ENCODE peak calls at places on chromosomes 1 and 21, in seven cellular contexts. O is upper lobe of right lung, W is keratinocyte, X is RWPE1, Y is pancreas, P is IMR-90, I is Peyer's patch. E is an unnamed sample.
A peak's percentile ranks its signal among the peaks of the same experiment; 100 is the strongest.

GRCh38 chr1:39266269-39266668 is 61.8 kb downstream of the MACF1 start:
- DNase-seq in O (no peak), W (no peak), X (no peak), Y (no peak), P (no peak), I (no peak), E (no peak)

GRCh38 chr1:218304281-218305039 is 19.4 kb downstream of the RRP15 start:
- DNase-seq in O (no peak), W (no peak), X (no peak), Y (no peak), P (peak; percentile 47), I (no peak), E (no peak)

GRCh38 chr21:41598561-41599511 is 90.9 kb upstream of the TMPRSS2 start:
- DNase-seq in O (peak; percentile 80), W (no peak), X (no peak), Y (no peak), P (no peak), I (peak; percentile 36), E (peak; percentile 10)

GRCh38 chr1:222009105-222009730 is 267.3 kb upstream of the DUSP10 start:
- DNase-seq in O (no peak), W (no peak), X (peak; percentile 60), Y (no peak), P (no peak), I (no peak), E (no peak)

GRCh38 chr1:234758851-234759250 is 148.9 kb upstream of the IRF2BP2 start:
- DNase-seq in O (no peak), W (no peak), X (no peak), Y (no peak), P (peak; percentile 69), I (peak; percentile 77), E (no peak)

GRCh38 chr1:46983825-46984586 is 39.5 kb upstream of the CYP4X1 start:
- DNase-seq in O (no peak), W (no peak), X (no peak), Y (no peak), P (no peak), I (no peak), E (no peak)

GRCh38 chr1:94805912-94806311 is 14.2 kb upstream of the SLC44A3 start:
- DNase-seq in O (no peak), W (no peak), X (peak; percentile 62), Y (peak; percentile 20), P (peak; percentile 61), I (peak; percentile 77), E (no peak)

GRCh38 chr1:147605591-147605990 is 64.3 kb downstream of the BCL9 start:
- DNase-seq in O (no peak), W (no peak), X (no peak), Y (no peak), P (peak; percentile 67), I (no peak), E (no peak)

GRCh38 chr1:111864862-111865261 is 109.2 kb downstream of the DDX20 start:
- DNase-seq in O (no peak), W (no peak), X (peak; percentile 12), Y (no peak), P (no peak), I (no peak), E (no peak)

GRCh38 chr1:25145775-25146381 is 86.4 kb downstream of the SYF2 start:
- DNase-seq in O (no peak), W (no peak), X (no peak), Y (no peak), P (no peak), I (no peak), E (no peak)

GRCh38 chr1:212166296-212167039 is 118.7 kb upstream of the PPP2R5A start:
- DNase-seq in O (no peak), W (no peak), X (no peak), Y (no peak), P (no peak), I (no peak), E (no peak)

GRCh38 chr1:225318706-225319575 is 108.9 kb downstream of the LBR start:
- DNase-seq in O (no peak), W (no peak), X (peak; percentile 72), Y (peak; percentile 41), P (peak; percentile 36), I (peak; percentile 51), E (no peak)

GRCh38 chr1:3930696-3931309 is 30.7 kb upstream of the C1orf174 start:
- DNase-seq in O (no peak), W (no peak), X (no peak), Y (no peak), P (no peak), I (no peak), E (no peak)

GRCh38 chr1:13892671-13893325 is 192.8 kb downstream of the PRDM2 start:
- DNase-seq in O (no peak), W (no peak), X (no peak), Y (no peak), P (no peak), I (no peak), E (no peak)

DNA sequence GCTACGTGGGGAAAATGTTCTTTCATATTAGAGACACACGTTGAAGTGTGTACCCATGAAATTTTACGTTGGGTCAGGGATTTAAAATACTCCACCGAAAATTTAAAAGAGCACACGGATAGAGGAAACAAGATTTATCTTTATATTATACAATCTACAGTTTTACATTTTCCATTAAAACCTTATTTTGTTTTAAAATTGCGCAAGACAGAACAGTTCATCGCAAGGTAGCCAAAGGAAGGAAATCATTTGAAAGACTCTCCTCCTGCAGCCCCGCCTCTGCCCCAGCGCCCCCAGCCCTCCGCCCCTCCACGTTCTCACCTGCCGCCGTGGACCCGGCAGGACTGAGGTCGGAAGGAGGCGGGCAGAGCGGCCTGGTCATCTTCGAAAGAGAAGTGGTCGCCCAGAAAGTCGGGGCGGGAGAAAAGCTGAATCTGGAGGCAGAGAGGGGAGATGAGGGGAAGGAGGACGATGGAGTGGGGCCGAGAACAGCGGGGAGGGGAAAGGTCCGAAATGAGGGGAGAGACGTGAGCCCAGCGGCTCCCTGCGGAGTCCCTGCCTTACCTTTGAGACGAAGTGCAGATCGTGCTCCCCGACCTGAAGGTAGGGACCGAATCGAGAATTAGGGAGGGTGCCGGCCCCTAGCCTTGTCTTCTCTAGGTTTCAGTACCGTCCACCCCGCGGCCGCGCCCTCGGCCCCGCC is 18.0 kb downstream of the CRYBG2 start:
- DNase-seq in O (no peak), W (no peak), X (no peak), Y (no peak), P (no peak), I (no peak), E (no peak)
- H3K27ac ChIP-seq in O (no peak overlapping the region), W (peak overlapping the region; percentile 47), X (peak overlapping the region; percentile 78), Y (no peak overlapping the region), P (no peak overlapping the region), I (peak overlapping the region; percentile 60), E (peak overlapping the region; percentile 63)

DNA sequence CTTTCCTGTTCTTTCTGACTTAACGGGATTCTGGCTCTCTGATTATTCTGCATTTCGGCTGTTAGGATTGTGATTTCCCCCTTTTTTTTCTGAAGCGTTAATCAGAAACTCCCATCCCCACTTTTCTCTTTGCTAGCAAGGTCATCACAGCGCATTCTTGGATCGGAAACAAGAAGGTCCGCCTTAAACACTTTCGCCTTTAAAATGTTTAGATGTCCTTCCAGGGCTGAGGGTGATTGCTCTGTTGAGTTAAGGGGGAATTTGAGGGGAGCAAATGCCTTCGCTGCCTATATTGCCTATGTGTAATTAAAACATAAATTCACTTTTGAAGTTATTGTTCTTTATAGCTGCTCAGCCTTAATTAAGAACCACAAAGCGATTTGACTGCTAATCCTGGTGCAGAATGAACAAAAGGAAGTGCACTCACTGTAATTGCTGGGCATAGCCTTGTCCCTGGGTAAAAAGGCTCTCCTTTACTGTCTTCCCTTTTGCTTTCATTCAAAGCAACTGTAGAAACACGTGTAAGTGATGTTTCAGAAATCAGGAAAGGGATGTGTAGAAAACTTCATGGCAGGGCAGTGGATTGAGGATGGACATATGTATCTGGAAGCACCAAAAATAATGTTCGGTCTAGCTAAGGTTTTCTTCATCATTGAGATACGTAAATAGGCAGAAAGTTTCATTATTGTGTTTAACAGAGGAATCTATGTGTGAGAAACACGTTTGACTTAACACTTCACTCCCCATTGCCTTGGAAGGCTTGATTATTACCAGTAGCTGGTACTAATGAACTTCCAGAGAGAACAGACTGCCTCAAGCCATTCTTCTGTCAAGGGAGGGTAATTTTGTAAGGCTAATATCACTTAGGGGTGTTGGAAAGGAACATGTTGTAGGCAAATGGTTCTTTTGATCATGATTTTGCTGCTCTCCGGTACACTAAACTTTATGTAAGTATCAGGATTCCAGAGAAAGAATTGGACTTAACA is 1.4 kb downstream of the LAMC1 start:
- DNase-seq in O (no peak), W (no peak), X (no peak), Y (no peak), P (no peak), I (no peak), E (no peak)
- H3K27ac ChIP-seq in O (peak overlapping the region; percentile 98), W (peak overlapping the region; percentile 95), X (peak overlapping the region; percentile 100), Y (peak overlapping the region; percentile 94), P (peak overlapping the region; percentile 56), I (peak overlapping the region; percentile 91), E (peak overlapping the region; percentile 99)

GRCh38 chr1:242199861-242200458 is 201.1 kb upstream of the MAP1LC3C start:
- DNase-seq in O (no peak), W (peak; percentile 44), X (peak; percentile 64), Y (no peak), P (no peak), I (no peak), E (peak; percentile 48)

GRCh38 chr1:242203290-242203689 is 204.4 kb upstream of the MAP1LC3C start:
- DNase-seq in O (no peak), W (no peak), X (no peak), Y (no peak), P (no peak), I (no peak), E (no peak)

GRCh38 chr1:242198421-242198820 is 199.5 kb upstream of the MAP1LC3C start:
- DNase-seq in O (no peak), W (no peak), X (no peak), Y (no peak), P (no peak), I (no peak), E (no peak)

GRCh38 chr1:242197907-242198306 is 199.0 kb upstream of the MAP1LC3C start:
- DNase-seq in O (no peak), W (no peak), X (no peak), Y (no peak), P (no peak), I (no peak), E (no peak)

DNA sequence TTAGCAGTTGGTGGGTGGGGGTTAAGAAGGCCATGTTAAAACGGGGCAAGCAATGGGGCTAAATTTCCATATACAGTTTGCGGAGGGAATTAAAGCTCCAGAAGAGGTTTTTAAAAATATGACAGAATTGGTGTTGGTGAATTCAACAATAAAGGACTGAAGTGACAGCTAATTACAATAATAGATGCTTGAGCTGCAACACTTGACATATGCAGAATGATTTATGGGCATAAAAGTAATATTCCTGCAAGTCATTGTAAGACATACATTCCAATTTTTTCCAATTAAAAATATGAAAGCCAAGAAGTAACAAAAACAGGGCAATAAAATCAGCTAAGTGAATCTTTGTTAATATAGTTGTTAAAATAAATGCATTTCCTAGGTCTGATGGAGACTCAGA is 202.2 kb upstream of the MAP1LC3C start:
- DNase-seq in O (no peak), W (no peak), X (no peak), Y (no peak), P (no peak), I (no peak), E (no peak)
- H3K27ac ChIP-seq in O (no peak overlapping the region), W (no peak overlapping the region), X (no peak overlapping the region), Y (no peak overlapping the region), P (no peak overlapping the region), I (no peak overlapping the region), E (peak overlapping the region; percentile 64)

GRCh38 chr1:200399860-200400259 is 10.0 kb downstream of the ZNF281 start:
- DNase-seq in O (no peak), W (no peak), X (no peak), Y (no peak), P (no peak), I (no peak), E (no peak)
- H3K27ac ChIP-seq in O (no peak overlapping the region), W (no peak overlapping the region), X (no peak overlapping the region), Y (no peak overlapping the region), P (no peak overlapping the region), I (no peak overlapping the region), E (no peak overlapping the region)